ENCODE peak calls at places on chromosomes 16 and 17, in five cellular contexts. U is neuronal stem cell, S is IMR-90, D is mesenchymal stem cell, Z is mesendoderm. A is an unnamed sample.

GRCh38 chr17:43092891-43093290 is 32.3 kb downstream of the BRCA1 start:
- DNase-seq in D (peak; percentile 56), S (peak; percentile 5), U (no peak), Z (no peak), A (no peak)

GRCh38 chr17:76548378-76549214 is 8.8 kb downstream of the PRCD start:
- DNase-seq in D (peak; percentile 15), S (no peak), U (no peak), Z (no peak), A (no peak)

GRCh38 chr17:63528183-63528582 is 5.0 kb downstream of the KCNH6 start:
- DNase-seq in Z (no peak), S (no peak), U (no peak), D (no peak), A (no peak)

GRCh38 chr17:74153821-74154430 is 49.6 kb upstream of the RPL38 start:
- DNase-seq in D (no peak), Z (no peak), S (no peak), U (no peak), A (no peak)

GRCh38 chr17:77247609-77248008 is 106.8 kb downstream of the SEC14L1 start:
- DNase-seq in S (no peak), D (no peak), U (no peak), Z (no peak), A (no peak)

GRCh38 chr17:39634384-39634871 is 2.5 kb upstream of the STARD3 start:
- DNase-seq in Z (peak; percentile 64), D (peak; percentile 56), U (no peak), S (peak; percentile 44), A (peak; percentile 30)

GRCh38 chr17:78838574-78839005 is 2.0 kb downstream of the USP36 start:
- DNase-seq in S (no peak), Z (no peak), U (no peak), D (no peak), A (no peak)

GRCh38 chr17:36092228-36092627 is 2.3 kb upstream of the CCL3 start:
- DNase-seq in S (no peak), D (no peak), U (no peak), Z (no peak), A (no peak)

GRCh38 chr17:75614556-75615270 is 18.5 kb upstream of the SMIM5 start:
- DNase-seq in Z (no peak), U (no peak), S (no peak), D (no peak), A (no peak)

GRCh38 chr17:33945641-33946546 is 309.2 kb upstream of the CCL2 start:
- DNase-seq in Z (no peak), U (no peak), S (no peak), D (no peak), A (no peak)

GRCh38 chr16:797686-798085 is 2.8 kb downstream of the GNG13 start:
- DNase-seq in Z (no peak), D (no peak), S (no peak), U (no peak), A (no peak)

GRCh38 chr16:795580-796229 is 4.8 kb downstream of the GNG13 start:
- DNase-seq in D (no peak), U (no peak), Z (no peak), S (no peak), A (peak; percentile 90)

GRCh38 chr16:797120-797420 is 3.5 kb downstream of the GNG13 start:
- DNase-seq in D (no peak), Z (peak; percentile 70), U (no peak), S (no peak), A (no peak)

GRCh38 chr16:794853-795466 is 5.6 kb downstream of the GNG13 start:
- DNase-seq in U (no peak), Z (no peak), S (no peak), D (no peak), A (peak; percentile 52)

GRCh38 chr16:796296-797119 is 4.0 kb downstream of the GNG13 start:
- DNase-seq in U (no peak), D (no peak), Z (no peak), S (no peak), A (no peak)
- H4K8ac ChIP-seq in U (no peak overlapping the region), D (no peak overlapping the region), Z (no peak overlapping the region), S (no peak overlapping the region), A (no peak overlapping the region)

DNA sequence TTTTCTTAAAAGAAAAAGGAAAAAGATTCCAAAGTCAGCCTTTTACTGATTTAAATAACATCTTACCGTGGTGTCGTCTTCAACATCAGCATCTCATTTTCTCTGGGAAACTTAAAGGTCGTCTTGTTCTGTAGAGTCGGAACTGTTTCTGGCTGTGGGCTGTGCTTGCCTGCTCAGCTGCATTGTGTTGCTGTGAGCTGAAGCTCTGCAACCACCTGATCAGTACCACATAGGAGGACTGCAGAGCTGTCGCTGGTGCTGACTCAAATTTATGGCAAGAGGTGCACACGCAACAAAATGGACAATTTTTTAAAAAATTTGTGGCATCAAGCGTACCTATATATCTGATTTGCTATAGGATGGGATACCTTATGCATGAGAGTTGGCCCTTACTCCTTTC is at the start of gene OMG:
- DNase-seq in U (peak; percentile 4), S (no peak), D (no peak), Z (no peak), A (no peak)
- H3K4ac ChIP-seq in U (no peak within 1 kb of the TSS), S (no peak within 1 kb of the TSS), D (no peak within 1 kb of the TSS), Z (no peak within 1 kb of the TSS), A (no peak within 1 kb of the TSS)

GRCh38 chr16:24737391-24737871 is 8.0 kb downstream of the TNRC6A start:
- DNase-seq in U (no peak), D (peak; percentile 25), Z (no peak), S (peak; percentile 70), A (no peak)
- H3K4me3 ChIP-seq in U (no peak overlapping the region), D (peak overlapping the region; percentile 57), Z (no peak overlapping the region), S (no peak overlapping the region), A (no peak overlapping the region)

GRCh38 chr17:27756467-27757371 is 43.6 kb downstream of the NOS2 start:
- DNase-seq in D (peak; percentile 30), S (peak; percentile 30), Z (peak; percentile 38), U (peak; percentile 54), A (peak; percentile 47)
- H4K8ac ChIP-seq in D (no peak overlapping the region), S (no peak overlapping the region), Z (no peak overlapping the region), U (peak overlapping the region; percentile 83), A (no peak overlapping the region)

A was measured in trophoblast cell.